ENCODE peak calls at places on chromosomes 6 and 20, in four cellular contexts. T is DMS53, R is GM03348, E is AG09319. X is an unnamed sample.

GRCh38 chr6:45419574-45420082 is 41.9 kb upstream of the SUPT3H start:
- DNase-seq in R (no peak), T (peak; percentile 92), E (no peak), X (peak; percentile 75)

GRCh38 chr6:13485923-13486557 is 1.4 kb downstream of the GFOD1 start:
- DNase-seq in T (peak; percentile 81), R (peak; percentile 60), E (no peak), X (peak; percentile 47)

GRCh38 chr6:39428152-39428551 is 105.7 kb upstream of the KCNK16 start:
- DNase-seq in R (no peak), T (no peak), E (no peak), X (no peak)

GRCh38 chr6:3088853-3089445 is 20.7 kb downstream of the RIPK1 start:
- DNase-seq in T (no peak), E (no peak), R (peak; percentile 57), X (no peak)

GRCh38 chr6:33716890-33717632 is 5.6 kb upstream of the UQCC2 start:
- DNase-seq in E (no peak), R (no peak), T (peak; percentile 95), X (no peak)

GRCh38 chr6:40585218-40585617 is 1.9 kb downstream of the LRFN2 start:
- DNase-seq in T (peak; percentile 52), E (no peak), R (no peak), X (no peak)

GRCh38 chr6:97049254-97050004 is 124.9 kb downstream of the KLHL32 start:
- DNase-seq in E (no peak), R (no peak), T (peak; percentile 28), X (no peak)

GRCh38 chr6:136547336-136547735 is 2.9 kb downstream of the MAP7 start:
- DNase-seq in E (no peak), T (peak; percentile 55), R (peak; percentile 70), X (peak; percentile 38)

GRCh38 chr20:63690898-63691710 is 5.3 kb upstream of the TNFRSF6B start:
- DNase-seq in R (no peak), T (no peak), E (no peak), X (no peak)

GRCh38 chr20:55514498-55514897 is 490.8 kb downstream of the CBLN4 start:
- DNase-seq in R (no peak), T (no peak), E (no peak), X (no peak)

GRCh38 chr6:139161169-139161568 is 26.3 kb downstream of the HECA start:
- DNase-seq in T (peak; percentile 89), R (peak; percentile 13), E (no peak), X (no peak)

GRCh38 chr6:170150590-170150945 is 140.3 kb downstream of the DLL1 start:
- DNase-seq in R (no peak), E (no peak), T (no peak), X (no peak)

GRCh38 chr6:90216081-90216977 is 80.3 kb downstream of the BACH2 start:
- DNase-seq in E (no peak), T (peak; percentile 3), R (no peak), X (peak; percentile 65)

GRCh38 chr6:14282854-14283505 is 165.4 kb downstream of the CD83 start:
- DNase-seq in T (no peak), R (no peak), E (no peak), X (no peak)

GRCh38 chr6:137666202-137666774 is 172.1 kb upstream of the OLIG3 start:
- DNase-seq in T (no peak), E (no peak), R (no peak), X (no peak)

GRCh38 chr6:15400572-15401004 is 154.7 kb downstream of the JARID2 start:
- DNase-seq in T (peak; percentile 85), R (peak; percentile 46), E (no peak), X (peak; percentile 81)

GRCh38 chr6:20789162-20789561 is 254.9 kb downstream of the CDKAL1 start:
- DNase-seq in R (peak; percentile 10), T (peak; percentile 30), E (peak; percentile 12), X (no peak)

GRCh38 chr20:63499333-63499969 is 568 bp upstream of the EEF1A2 start:
- DNase-seq in T (no peak), E (no peak), R (no peak), X (peak; percentile 77)

GRCh38 chr6:147226163-147226724 is 22.0 kb downstream of the STXBP5 start:
- DNase-seq in E (no peak), R (no peak), T (no peak), X (no peak)

GRCh38 chr6:73074175-73074574 is 151.1 kb downstream of the KHDC1L start:
- DNase-seq in R (peak; percentile 69), E (no peak), T (no peak), X (no peak)

GRCh38 chr6:93341900-93342613 is 77.3 kb downstream of the EPHA7 start:
- DNase-seq in E (no peak), T (no peak), R (no peak), X (no peak)

X was measured in retina.